ENCODE peak calls at places on chromosomes 6 and 20, in eight cellular contexts. One of them, this sample, is unnamed.

GRCh38 chr6:164690241-164690640 is 619.2 kb downstream of the C6orf118 start:
- DNase-seq in HCT116: no peak
- DNase-seq in foreskin fibroblast: no peak
- DNase-seq in HFF-Myc: no peak
- DNase-seq in lower leg skin: no peak
- DNase-seq in heart left ventricle: no peak
- DNase-seq in heart right ventricle: no peak
- DNase-seq in CD4-positive, alpha-beta T cell: no peak
- DNase-seq in this sample: peak

GRCh38 chr20:32444474-32445220 is 86.5 kb downstream of the ASXL1 start:
- DNase-seq in HCT116: no peak
- DNase-seq in foreskin fibroblast: no peak
- DNase-seq in HFF-Myc: no peak
- DNase-seq in lower leg skin: no peak
- DNase-seq in heart left ventricle: no peak
- DNase-seq in heart right ventricle: no peak
- DNase-seq in CD4-positive, alpha-beta T cell: no peak
- DNase-seq in this sample: no peak

GRCh38 chr6:99254616-99255550 is 94.6 kb downstream of the FAXC start:
- DNase-seq in HCT116: no peak
- DNase-seq in foreskin fibroblast: no peak
- DNase-seq in HFF-Myc: no peak
- DNase-seq in lower leg skin: no peak
- DNase-seq in heart left ventricle: no peak
- DNase-seq in heart right ventricle: no peak
- DNase-seq in CD4-positive, alpha-beta T cell: no peak
- DNase-seq in this sample: no peak

GRCh38 chr6:98014791-98015201 is 731.8 kb upstream of the MMS22L start:
- DNase-seq in HCT116: no peak
- DNase-seq in foreskin fibroblast: no peak
- DNase-seq in HFF-Myc: no peak
- DNase-seq in lower leg skin: no peak
- DNase-seq in heart left ventricle: no peak
- DNase-seq in heart right ventricle: no peak
- DNase-seq in CD4-positive, alpha-beta T cell: no peak
- DNase-seq in this sample: no peak

GRCh38 chr6:28867078-28867414 is 56.7 kb downstream of the TRIM27 start:
- DNase-seq in HCT116: no peak
- DNase-seq in foreskin fibroblast: no peak
- DNase-seq in HFF-Myc: no peak
- DNase-seq in lower leg skin: no peak
- DNase-seq in heart left ventricle: no peak
- DNase-seq in heart right ventricle: no peak
- DNase-seq in CD4-positive, alpha-beta T cell: no peak
- DNase-seq in this sample: no peak

GRCh38 chr6:28005975-28006374 is 48.9 kb downstream of the OR2B6 start:
- DNase-seq in HCT116: no peak
- DNase-seq in foreskin fibroblast: no peak
- DNase-seq in HFF-Myc: no peak
- DNase-seq in lower leg skin: no peak
- DNase-seq in heart left ventricle: no peak
- DNase-seq in heart right ventricle: no peak
- DNase-seq in CD4-positive, alpha-beta T cell: no peak
- DNase-seq in this sample: no peak

GRCh38 chr6:42142118-42142835 is at the start of gene C6orf132:
- DNase-seq in HCT116: no peak
- DNase-seq in foreskin fibroblast: peak
- DNase-seq in HFF-Myc: no peak
- DNase-seq in lower leg skin: peak
- DNase-seq in heart left ventricle: peak
- DNase-seq in heart right ventricle: no peak
- DNase-seq in CD4-positive, alpha-beta T cell: no peak
- DNase-seq in this sample: no peak

GRCh38 chr6:155985660-155986138 is 530.1 kb upstream of the NOX3 start:
- DNase-seq in HCT116: no peak
- DNase-seq in foreskin fibroblast: no peak
- DNase-seq in HFF-Myc: no peak
- DNase-seq in lower leg skin: no peak
- DNase-seq in heart left ventricle: peak
- DNase-seq in heart right ventricle: peak
- DNase-seq in CD4-positive, alpha-beta T cell: no peak
- DNase-seq in this sample: no peak

GRCh38 chr6:24255676-24256075 is 102.2 kb downstream of the DCDC2 start:
- DNase-seq in HCT116: no peak
- DNase-seq in foreskin fibroblast: no peak
- DNase-seq in HFF-Myc: no peak
- DNase-seq in lower leg skin: no peak
- DNase-seq in heart left ventricle: no peak
- DNase-seq in heart right ventricle: no peak
- DNase-seq in CD4-positive, alpha-beta T cell: no peak
- DNase-seq in this sample: no peak

GRCh38 chr6:5671162-5671561 is 335.6 kb downstream of the NRN1 start:
- DNase-seq in HCT116: no peak
- DNase-seq in foreskin fibroblast: peak
- DNase-seq in HFF-Myc: no peak
- DNase-seq in lower leg skin: peak
- DNase-seq in heart left ventricle: no peak
- DNase-seq in heart right ventricle: peak
- DNase-seq in CD4-positive, alpha-beta T cell: no peak
- DNase-seq in this sample: no peak

GRCh38 chr20:36082516-36082915 is 72.0 kb upstream of the EPB41L1 start:
- DNase-seq in HCT116: no peak
- DNase-seq in foreskin fibroblast: no peak
- DNase-seq in HFF-Myc: no peak
- DNase-seq in lower leg skin: no peak
- DNase-seq in heart left ventricle: no peak
- DNase-seq in heart right ventricle: no peak
- DNase-seq in CD4-positive, alpha-beta T cell: no peak
- DNase-seq in this sample: no peak

GRCh38 chr6:138555294-138555988 is 56.1 kb upstream of the NHSL1 start:
- DNase-seq in HCT116: no peak
- DNase-seq in foreskin fibroblast: peak
- DNase-seq in HFF-Myc: no peak
- DNase-seq in lower leg skin: no peak
- DNase-seq in heart left ventricle: no peak
- DNase-seq in heart right ventricle: no peak
- DNase-seq in CD4-positive, alpha-beta T cell: no peak
- DNase-seq in this sample: no peak

GRCh38 chr20:63330940-63331339 is 30.2 kb downstream of the CHRNA4 start:
- DNase-seq in HCT116: no peak
- DNase-seq in foreskin fibroblast: peak
- DNase-seq in HFF-Myc: no peak
- DNase-seq in lower leg skin: no peak
- DNase-seq in heart left ventricle: no peak
- DNase-seq in heart right ventricle: no peak
- DNase-seq in CD4-positive, alpha-beta T cell: no peak
- DNase-seq in this sample: no peak

GRCh38 chr6:101268541-101268940 is 125.0 kb upstream of the GRIK2 start:
- DNase-seq in HCT116: no peak
- DNase-seq in foreskin fibroblast: peak
- DNase-seq in HFF-Myc: peak
- DNase-seq in lower leg skin: no peak
- DNase-seq in heart left ventricle: no peak
- DNase-seq in heart right ventricle: no peak
- DNase-seq in CD4-positive, alpha-beta T cell: no peak
- DNase-seq in this sample: no peak

GRCh38 chr6:107459283-107460073 is at the start of gene PDSS2:
- DNase-seq in HCT116: peak
- DNase-seq in foreskin fibroblast: peak
- DNase-seq in HFF-Myc: peak
- DNase-seq in lower leg skin: peak
- DNase-seq in heart left ventricle: peak
- DNase-seq in heart right ventricle: peak
- DNase-seq in CD4-positive, alpha-beta T cell: peak
- DNase-seq in this sample: peak
- TF ChIP-seq CTCF in HCT116: peak
- TF ChIP-seq CTCF in foreskin fibroblast: peak
- TF ChIP-seq CTCF in HFF-Myc: peak
- TF ChIP-seq CTCF in lower leg skin: no peak
- TF ChIP-seq CTCF in heart left ventricle: peak
- TF ChIP-seq CTCF in heart right ventricle: peak
- TF ChIP-seq CTCF in CD4-positive, alpha-beta T cell: no peak
- TF ChIP-seq CTCF in this sample: peak

DNA sequence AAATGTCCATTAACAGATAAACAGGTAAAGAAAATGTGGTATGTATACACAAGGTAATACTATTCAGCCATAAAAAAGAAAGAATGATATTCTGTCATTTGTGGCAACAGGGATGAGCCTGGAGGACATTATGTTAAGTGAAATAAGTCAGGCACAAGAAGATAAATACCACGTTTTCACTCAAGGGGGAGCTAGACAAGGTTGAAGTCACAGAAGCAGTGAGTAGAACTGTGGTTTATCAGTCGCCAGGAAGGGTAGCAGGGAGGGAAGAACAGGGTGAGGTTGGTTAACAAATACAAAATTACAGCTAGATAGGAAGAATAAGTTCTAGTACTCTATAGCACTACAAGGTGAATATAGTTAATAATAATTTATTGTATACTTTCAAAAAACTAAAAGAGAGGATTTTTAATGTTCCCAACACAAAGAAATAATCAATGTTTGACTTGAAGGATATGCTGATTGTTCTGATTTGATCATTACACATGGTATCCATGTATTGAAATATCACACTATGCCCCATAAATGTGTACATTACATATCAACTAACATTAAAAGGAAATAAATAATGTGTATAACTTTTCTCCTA is 21.1 kb downstream of the RTN4IP1 start:
- DNase-seq in HCT116: peak
- DNase-seq in foreskin fibroblast: peak
- DNase-seq in HFF-Myc: peak
- DNase-seq in lower leg skin: no peak
- DNase-seq in heart left ventricle: no peak
- DNase-seq in heart right ventricle: no peak
- DNase-seq in CD4-positive, alpha-beta T cell: no peak
- DNase-seq in this sample: no peak
- TF ChIP-seq CTCF in HCT116: peak
- TF ChIP-seq CTCF in foreskin fibroblast: peak
- TF ChIP-seq CTCF in HFF-Myc: peak
- TF ChIP-seq CTCF in lower leg skin: no peak
- TF ChIP-seq CTCF in heart left ventricle: peak
- TF ChIP-seq CTCF in heart right ventricle: peak
- TF ChIP-seq CTCF in CD4-positive, alpha-beta T cell: peak
- TF ChIP-seq CTCF in this sample: peak

GRCh38 chr6:7185561-7185960 is 77.8 kb downstream of the RREB1 start:
- DNase-seq in HCT116: no peak
- DNase-seq in foreskin fibroblast: no peak
- DNase-seq in HFF-Myc: no peak
- DNase-seq in lower leg skin: no peak
- DNase-seq in heart left ventricle: no peak
- DNase-seq in heart right ventricle: no peak
- DNase-seq in CD4-positive, alpha-beta T cell: no peak
- DNase-seq in this sample: no peak

GRCh38 chr6:7188492-7188891 is 80.7 kb downstream of the RREB1 start:
- DNase-seq in HCT116: no peak
- DNase-seq in foreskin fibroblast: no peak
- DNase-seq in HFF-Myc: no peak
- DNase-seq in lower leg skin: no peak
- DNase-seq in heart left ventricle: no peak
- DNase-seq in heart right ventricle: no peak
- DNase-seq in CD4-positive, alpha-beta T cell: no peak
- DNase-seq in this sample: no peak

GRCh38 chr6:7193122-7193521 is 85.4 kb downstream of the RREB1 start:
- DNase-seq in HCT116: no peak
- DNase-seq in foreskin fibroblast: no peak
- DNase-seq in HFF-Myc: no peak
- DNase-seq in lower leg skin: no peak
- DNase-seq in heart left ventricle: no peak
- DNase-seq in heart right ventricle: no peak
- DNase-seq in CD4-positive, alpha-beta T cell: no peak
- DNase-seq in this sample: no peak

GRCh38 chr6:7190791-7191190 is 83.0 kb downstream of the RREB1 start:
- DNase-seq in HCT116: no peak
- DNase-seq in foreskin fibroblast: no peak
- DNase-seq in HFF-Myc: no peak
- DNase-seq in lower leg skin: no peak
- DNase-seq in heart left ventricle: no peak
- DNase-seq in heart right ventricle: no peak
- DNase-seq in CD4-positive, alpha-beta T cell: no peak
- DNase-seq in this sample: no peak

GRCh38 chr6:7189101-7189721 is 81.5 kb downstream of the RREB1 start:
- DNase-seq in HCT116: no peak
- DNase-seq in foreskin fibroblast: no peak
- DNase-seq in HFF-Myc: no peak
- DNase-seq in lower leg skin: no peak
- DNase-seq in heart left ventricle: no peak
- DNase-seq in heart right ventricle: no peak
- DNase-seq in CD4-positive, alpha-beta T cell: no peak
- DNase-seq in this sample: no peak
- TF ChIP-seq CTCF in HCT116: no peak
- TF ChIP-seq CTCF in foreskin fibroblast: no peak
- TF ChIP-seq CTCF in HFF-Myc: no peak
- TF ChIP-seq CTCF in lower leg skin: no peak
- TF ChIP-seq CTCF in heart left ventricle: no peak
- TF ChIP-seq CTCF in heart right ventricle: no peak
- TF ChIP-seq CTCF in CD4-positive, alpha-beta T cell: no peak
- TF ChIP-seq CTCF in this sample: no peak

GRCh38 chr20:768426-768978 is at the start of gene SLC52A3:
- DNase-seq in HCT116: peak
- DNase-seq in foreskin fibroblast: no peak
- DNase-seq in HFF-Myc: no peak
- DNase-seq in lower leg skin: no peak
- DNase-seq in heart left ventricle: peak
- DNase-seq in heart right ventricle: peak
- DNase-seq in CD4-positive, alpha-beta T cell: no peak
- DNase-seq in this sample: no peak
- TF ChIP-seq CTCF in HCT116: peak
- TF ChIP-seq CTCF in foreskin fibroblast: no peak
- TF ChIP-seq CTCF in HFF-Myc: no peak
- TF ChIP-seq CTCF in lower leg skin: no peak
- TF ChIP-seq CTCF in heart left ventricle: peak
- TF ChIP-seq CTCF in heart right ventricle: peak
- TF ChIP-seq CTCF in CD4-positive, alpha-beta T cell: no peak
- TF ChIP-seq CTCF in this sample: no peak

GRCh38 chr6:30752164-30752927 is 8.0 kb upstream of the IER3 start:
- DNase-seq in HCT116: peak
- DNase-seq in foreskin fibroblast: peak
- DNase-seq in HFF-Myc: peak
- DNase-seq in lower leg skin: peak
- DNase-seq in heart left ventricle: peak
- DNase-seq in heart right ventricle: peak
- DNase-seq in CD4-positive, alpha-beta T cell: no peak
- DNase-seq in this sample: peak
- TF ChIP-seq CTCF in HCT116: no peak
- TF ChIP-seq CTCF in foreskin fibroblast: no peak
- TF ChIP-seq CTCF in HFF-Myc: no peak
- TF ChIP-seq CTCF in lower leg skin: no peak
- TF ChIP-seq CTCF in heart left ventricle: no peak
- TF ChIP-seq CTCF in heart right ventricle: no peak
- TF ChIP-seq CTCF in CD4-positive, alpha-beta T cell: no peak
- TF ChIP-seq CTCF in this sample: peak

This sample was measured in astrocyte of the cerebellum.